ENCODE peak calls at places on chromosomes 16 and 17, in five cellular contexts. Y is HCT116, N is small intestine, A is cardiac muscle cell, G is body of pancreas. T is an unnamed sample.

GRCh38 chr17:3911271-3912053 is 4.8 kb downstream of the P2RX1 start:
- DNase-seq in Y (no peak), N (no peak), A (no peak), G (peak; percentile 22), T (no peak)

GRCh38 chr16:27480761-27481160 is 69.0 kb downstream of the GTF3C1 start:
- DNase-seq in Y (no peak), N (no peak), A (no peak), G (no peak), T (no peak)

GRCh38 chr17:66652840-66653507 is 181.9 kb upstream of the CACNG5 start:
- DNase-seq in Y (no peak), N (no peak), A (no peak), G (no peak), T (no peak)

GRCh38 chr16:14545346-14545884 is 84.6 kb downstream of the PARN start:
- DNase-seq in Y (no peak), N (no peak), A (no peak), G (peak; percentile 31), T (no peak)

GRCh38 chr16:62869837-62870236 is 833.6 kb upstream of the CDH8 start:
- DNase-seq in Y (no peak), N (no peak), A (no peak), G (no peak), T (no peak)

GRCh38 chr16:1772362-1772907 is at the start of gene EME2:
- DNase-seq in Y (no peak), N (peak; percentile 55), A (no peak), G (no peak), T (no peak)

GRCh38 chr17:76561332-76561731 is 21.5 kb downstream of the PRCD start:
- DNase-seq in Y (no peak), N (peak; percentile 30), A (no peak), G (no peak), T (no peak)

GRCh38 chr17:75691371-75692290 is 24.5 kb downstream of the SAP30BP start:
- DNase-seq in Y (no peak), N (peak; percentile 58), A (no peak), G (peak; percentile 77), T (no peak)

GRCh38 chr17:62090868-62091267 is 25.8 kb upstream of the MED13 start:
- DNase-seq in Y (no peak), N (no peak), A (no peak), G (no peak), T (no peak)

GRCh38 chr16:22624038-22624656 is 113.5 kb downstream of the NPIPB5 start:
- DNase-seq in Y (no peak), N (no peak), A (no peak), G (peak; percentile 6), T (no peak)

GRCh38 chr16:3383045-3383448 is 17.8 kb downstream of the ZSCAN32 start:
- DNase-seq in Y (no peak), N (no peak), A (no peak), G (no peak), T (no peak)
- H3K9me3 ChIP-seq in Y (peaks cover 32% of the 10 kb centered on the region), N (peaks cover 17% of the 10 kb centered on the region), A (peaks cover 10% of the 10 kb centered on the region), G (no peaks in the 10 kb centered on the region), T (peaks cover 27% of the 10 kb centered on the region)

DNA sequence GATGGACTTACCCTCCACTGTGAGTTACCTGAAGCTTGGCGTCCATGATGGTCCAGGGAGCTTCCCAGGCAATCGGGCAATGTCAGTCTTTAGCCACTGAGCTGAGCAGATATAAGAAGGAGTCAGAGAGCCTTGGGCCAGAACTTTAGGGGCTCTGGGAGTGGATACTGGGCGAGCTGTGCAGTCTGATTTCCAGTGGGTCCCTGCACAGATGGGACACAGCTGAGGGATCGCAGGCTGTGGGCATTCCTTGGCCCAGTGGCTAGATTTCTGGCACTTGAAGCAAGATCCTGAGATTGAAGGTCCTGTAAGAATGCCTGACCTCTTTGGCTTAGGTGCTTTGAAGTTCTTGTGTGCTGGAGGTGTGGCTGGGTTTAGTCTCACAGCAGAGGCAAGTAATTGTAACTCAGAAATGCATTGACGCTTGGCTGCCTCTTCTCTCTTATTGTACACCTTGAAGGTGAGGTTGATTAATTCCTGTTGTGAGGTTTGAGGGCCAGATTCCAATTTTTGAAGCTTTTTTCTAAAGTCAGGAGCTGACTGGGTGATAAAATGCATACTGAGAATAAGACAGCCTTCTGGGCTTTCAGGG is 2283.8 kb downstream of the TP53TG3F start:
- DNase-seq in Y (no peak), N (no peak), A (no peak), G (no peak), T (no peak)
- H3K9me3 ChIP-seq in Y (no peaks in the 10 kb centered on the region), N (peaks cover 8% of the 10 kb centered on the region), A (no peaks in the 10 kb centered on the region), G (no peaks in the 10 kb centered on the region), T (peaks cover 16% of the 10 kb centered on the region)

GRCh38 chr17:49494399-49494798 is 694 bp upstream of the NGFR start:
- DNase-seq in Y (no peak), N (no peak), A (no peak), G (no peak), T (no peak)
- H3K9me3 ChIP-seq in Y (no peaks in the 10 kb centered on the region), N (no peaks in the 10 kb centered on the region), A (no peaks in the 10 kb centered on the region), G (no peaks in the 10 kb centered on the region), T (no peaks in the 10 kb centered on the region)

DNA sequence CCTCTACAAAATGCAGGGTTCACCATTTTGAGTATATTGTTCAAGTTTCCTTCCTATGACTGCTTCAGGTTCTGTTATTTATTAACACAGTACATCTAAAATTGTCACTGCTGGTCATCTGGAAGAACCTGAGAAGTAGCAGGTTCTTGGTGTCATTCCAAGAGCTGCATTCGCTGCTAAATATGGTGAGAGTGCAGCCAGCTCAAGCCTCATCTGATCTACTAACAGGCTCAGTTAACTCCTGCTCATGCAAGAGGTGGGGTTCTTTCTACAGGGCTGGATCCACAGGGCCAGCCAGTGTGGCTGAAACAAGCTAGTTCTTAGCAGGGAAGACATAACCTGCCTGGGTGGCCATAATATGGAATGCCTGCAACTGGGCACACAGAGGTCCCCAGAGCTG is 1946.1 kb downstream of the TP53TG3F start:
- DNase-seq in Y (no peak), N (no peak), A (no peak), G (no peak), T (no peak)
- H3K9me3 ChIP-seq in Y (peaks cover 6% of the 10 kb centered on the region), N (peaks cover 1% of the 10 kb centered on the region), A (no peaks in the 10 kb centered on the region), G (no peaks in the 10 kb centered on the region), T (peaks cover 9% of the 10 kb centered on the region)

T was measured in iPS DF 6.9.